ENCODE peak calls at places on chromosomes 7 and 10, in six cellular contexts. W is Caco-2, R is lung, H is heart left ventricle, F is colonic mucosa, A is fibroblast of lung. T is an unnamed sample.

GRCh38 chr7:157502701-157503111 is 165.9 kb downstream of the DNAJB6 start:
- DNase-seq in H (peak; percentile 27), W (no peak), F (no peak), R (no peak), A (no peak), T (no peak)

GRCh38 chr7:39127058-39127457 is 149.3 kb downstream of the POU6F2 start:
- DNase-seq in A (no peak), F (no peak), W (no peak), H (no peak), R (no peak), T (no peak)

GRCh38 chr7:125644113-125644512 is 714.5 kb upstream of the POT1 start:
- DNase-seq in F (no peak), W (no peak), R (no peak), A (no peak), H (no peak), T (peak; percentile 22)

GRCh38 chr10:117503170-117503885 is 39.2 kb upstream of the EMX2 start:
- DNase-seq in W (no peak), A (no peak), R (no peak), H (no peak), F (no peak), T (peak; percentile 59)

GRCh38 chr10:61628875-61629513 is 33.7 kb upstream of the CABCOCO1 start:
- DNase-seq in R (no peak), F (no peak), A (peak; percentile 92), H (no peak), W (peak; percentile 55), T (no peak)

GRCh38 chr10:55550241-55550640 is 749.2 kb upstream of the PCDH15 start:
- DNase-seq in F (no peak), R (no peak), W (no peak), H (no peak), A (peak; percentile 51), T (no peak)

GRCh38 chr10:74976565-74976964 is 134.9 kb upstream of the SAMD8 start:
- DNase-seq in F (no peak), A (no peak), R (no peak), W (peak; percentile 19), H (no peak), T (no peak)

GRCh38 chr10:83459124-83459523 is 680.2 kb upstream of the GHITM start:
- DNase-seq in H (no peak), F (no peak), A (no peak), W (no peak), R (no peak), T (no peak)

GRCh38 chr10:68333058-68333395 is 299 bp upstream of the PBLD start:
- DNase-seq in A (no peak), H (no peak), W (no peak), F (no peak), R (no peak), T (no peak)

GRCh38 chr7:83005410-83005809 is 157.3 kb downstream of the PCLO start:
- DNase-seq in F (no peak), W (peak; percentile 26), H (no peak), R (no peak), A (peak; percentile 18), T (peak; percentile 15)

GRCh38 chr10:102868976-102869289 is 337 bp upstream of the AS3MT start:
- DNase-seq in R (no peak), W (no peak), H (no peak), A (peak; percentile 19), F (no peak), T (no peak)

GRCh38 chr10:132397036-132397541 is at the start of gene PWWP2B:
- DNase-seq in A (peak; percentile 28), W (peak; percentile 69), R (no peak), H (peak; percentile 70), F (no peak), T (peak; percentile 60)

GRCh38 chr10:132397671-132398565 is 918 bp downstream of the PWWP2B start:
- DNase-seq in A (peak; percentile 60), W (peak; percentile 46), H (no peak), R (peak; percentile 52), F (peak; percentile 67), T (peak; percentile 62)

GRCh38 chr10:132394936-132395703 is 1.9 kb upstream of the PWWP2B start:
- DNase-seq in F (no peak), W (no peak), H (no peak), R (peak; percentile 29), A (no peak), T (no peak)

GRCh38 chr10:132395704-132396494 is 1.1 kb upstream of the PWWP2B start:
- DNase-seq in W (peak; percentile 80), R (peak; percentile 71), H (peak; percentile 85), F (peak; percentile 83), A (peak; percentile 40), T (peak; percentile 50)

DNA sequence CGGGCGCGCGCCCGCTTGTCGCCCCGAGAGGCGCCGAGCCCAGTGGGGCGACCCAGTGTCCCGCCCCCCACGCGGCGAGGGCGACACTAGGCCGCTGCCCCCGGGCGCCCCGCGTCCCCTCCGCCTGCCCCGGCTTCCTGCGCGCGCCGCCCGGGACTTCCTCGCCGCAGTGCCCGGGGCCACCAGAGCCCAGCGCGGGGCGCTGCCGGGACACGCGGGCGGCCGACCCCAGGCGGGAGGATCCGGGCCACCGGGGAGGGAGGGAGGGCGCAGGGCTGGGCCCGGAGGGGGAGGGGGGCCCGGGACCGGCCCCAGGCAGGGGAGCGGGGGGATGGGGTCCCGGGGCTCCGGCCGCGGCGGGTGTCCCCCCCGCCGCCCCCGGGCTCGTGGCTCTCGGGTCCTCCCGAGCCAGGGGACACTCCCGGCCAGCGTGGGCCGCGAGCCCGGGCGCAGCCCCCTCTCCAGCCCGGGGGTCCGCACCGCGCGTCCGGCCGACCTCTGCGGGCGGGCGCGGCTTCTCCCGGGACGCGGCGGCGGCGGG is 435 bp upstream of the PWWP2B start:
- DNase-seq in W (peak; percentile 85), A (peak; percentile 37), R (peak; percentile 51), H (peak; percentile 68), F (no peak), T (peak; percentile 81)
- TF ChIP-seq CTCF in W (peak; percentile 3), A (peak; percentile 7), R (peak; percentile 5), H (peak; percentile 38), F (no peak), T (no peak)

GRCh38 chr7:107981466-107981865 is 21.5 kb downstream of the LAMB1 start:
- DNase-seq in A (no peak), R (no peak), F (no peak), H (no peak), W (no peak), T (no peak)

GRCh38 chr7:107982463-107982862 is 20.5 kb downstream of the LAMB1 start:
- DNase-seq in A (no peak), W (no peak), H (no peak), F (no peak), R (no peak), T (no peak)

GRCh38 chr7:107978815-107979408 is 24.0 kb downstream of the LAMB1 start:
- DNase-seq in W (peak; percentile 70), A (no peak), R (no peak), H (no peak), F (no peak), T (no peak)

GRCh38 chr7:107980171-107980570 is 22.8 kb downstream of the LAMB1 start:
- DNase-seq in A (no peak), F (no peak), H (no peak), W (no peak), R (no peak), T (no peak)

DNA sequence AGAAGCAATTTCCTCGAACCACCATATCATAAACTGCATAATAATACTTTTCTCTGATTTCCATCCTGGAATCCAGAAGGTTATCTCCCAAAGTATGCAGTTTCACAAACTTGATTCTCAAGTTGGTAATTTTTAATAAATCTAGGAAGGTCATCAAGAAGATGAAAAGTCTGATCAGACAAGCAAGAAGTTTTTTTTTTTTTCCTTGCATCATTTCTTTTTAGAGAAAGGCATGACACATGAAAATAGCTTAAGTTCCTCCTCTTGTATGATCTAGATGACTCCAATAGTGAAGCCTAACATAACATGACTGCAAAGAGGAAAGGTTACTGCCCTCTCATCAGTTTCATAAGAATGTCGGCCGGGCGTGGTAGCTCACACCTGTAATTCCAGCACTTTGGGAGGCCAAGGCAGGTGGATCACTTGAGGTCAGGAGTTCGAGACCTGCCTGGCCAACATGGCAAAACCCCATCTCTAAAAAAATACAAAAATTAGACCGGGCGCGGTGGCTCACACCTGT is 22.2 kb downstream of the LAMB1 start:
- DNase-seq in H (no peak), A (no peak), F (no peak), W (no peak), R (no peak), T (no peak)
- H3K36me3 ChIP-seq in H (peaks cover 4% of the 10 kb centered on the region), A (peaks cover 31% of the 10 kb centered on the region), F (no peaks in the 10 kb centered on the region), W (peaks cover 7% of the 10 kb centered on the region), R (peaks cover 14% of the 10 kb centered on the region), T (peaks cover 94% of the 10 kb centered on the region)

GRCh38 chr7:144127714-144128334 is 4.8 kb downstream of the OR2A14 start:
- DNase-seq in R (peak; percentile 88), A (peak; percentile 79), H (peak; percentile 81), W (peak; percentile 95), F (peak; percentile 92), T (peak; percentile 93)
- TF ChIP-seq CTCF in R (peak; percentile 74), A (peak; percentile 90), H (peak; percentile 66), W (peak; percentile 94), F (peak; percentile 86), T (peak; percentile 89)

DNA sequence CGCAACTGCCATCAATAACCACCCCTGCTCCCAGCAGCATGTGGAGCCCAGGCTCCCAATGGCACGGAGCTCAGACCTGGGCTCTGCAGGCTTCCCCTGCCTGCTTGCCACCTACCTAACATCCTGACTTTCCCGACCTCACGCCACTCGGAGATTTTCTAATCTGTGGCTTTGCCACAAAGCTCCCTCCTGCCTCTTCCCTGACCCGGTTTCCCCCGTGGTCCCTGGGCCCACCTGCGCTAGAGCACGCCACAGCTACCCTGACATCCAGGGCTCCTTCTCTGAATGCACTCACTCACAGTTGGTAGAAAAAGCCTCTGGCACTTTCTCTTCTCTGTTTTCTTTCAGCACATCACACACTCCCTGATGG is 20.0 kb downstream of the PITRM1 start:
- DNase-seq in A (no peak), R (no peak), H (no peak), F (no peak), W (no peak), T (no peak)
- H3K36me3 ChIP-seq in A (peaks cover 38% of the 10 kb centered on the region), R (peaks cover 12% of the 10 kb centered on the region), H (peaks cover 48% of the 10 kb centered on the region), F (peaks cover 3% of the 10 kb centered on the region), W (peaks cover 2% of the 10 kb centered on the region), T (peaks cover 4% of the 10 kb centered on the region)

DNA sequence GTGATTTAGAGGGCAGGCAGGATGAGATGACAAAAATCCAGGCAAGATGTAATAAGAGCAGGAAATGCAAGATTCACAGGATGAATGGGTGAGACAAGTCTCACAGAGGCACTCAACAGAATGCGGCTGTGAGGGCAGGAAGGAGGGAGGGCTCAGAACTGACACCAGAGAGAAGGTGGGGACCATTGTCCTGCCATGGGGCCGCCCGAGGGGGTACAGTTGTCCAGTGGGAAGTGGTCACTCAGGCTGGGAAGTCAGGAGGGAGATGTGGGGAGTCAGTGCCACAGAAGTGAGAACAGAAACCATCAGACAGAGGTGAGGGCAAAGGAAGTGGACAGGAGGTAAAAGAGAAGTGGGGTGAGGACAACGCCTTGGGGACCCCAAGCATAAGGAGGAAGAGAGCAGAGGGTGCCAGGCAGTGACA is 8.9 kb downstream of the HIP1 start:
- DNase-seq in R (no peak), F (no peak), W (no peak), A (no peak), H (no peak), T (no peak)
- TF ChIP-seq CTCF in R (no peak), F (no peak), W (no peak), A (no peak), H (no peak), T (no peak)

T was measured in BE2C.